ENCODE peak calls at places on chromosome 16, in six cellular contexts. H, O, V, C, W and E are unnamed samples.

GRCh38 chr16:68972720-68973119 is 129.4 kb downstream of the TANGO6 start:
- DNase-seq in H (peak; percentile 79), O (peak; percentile 59), V (no peak), C (no peak), W (peak; percentile 17), E (no peak)

GRCh38 chr16:79891458-79891857 is 290.9 kb upstream of the MAF start:
- DNase-seq in H (no peak), O (no peak), V (no peak), C (no peak), W (no peak), E (no peak)

GRCh38 chr16:30369091-30369937 is 980 bp downstream of the TBC1D10B start:
- DNase-seq in H (no peak), O (no peak), V (peak; percentile 88), C (peak; percentile 19), W (no peak), E (peak; percentile 23)

GRCh38 chr16:64659863-64660262 is 462.0 kb downstream of the CDH11 start:
- DNase-seq in H (no peak), O (no peak), V (no peak), C (no peak), W (no peak), E (no peak)

GRCh38 chr16:88063201-88063773 is 112.1 kb downstream of the BANP start:
- DNase-seq in H (peak; percentile 82), O (peak; percentile 38), V (peak; percentile 82), C (no peak), W (no peak), E (no peak)

GRCh38 chr16:48318630-48319029 is 66.6 kb downstream of the SIAH1 start:
- DNase-seq in H (peak; percentile 62), O (no peak), V (no peak), C (peak; percentile 81), W (peak; percentile 10), E (peak; percentile 62)

GRCh38 chr16:66459878-66460277 is 32.8 kb downstream of the BEAN1 start:
- DNase-seq in H (no peak), O (no peak), V (no peak), C (no peak), W (no peak), E (no peak)

GRCh38 chr16:5010576-5011329 is 23.0 kb downstream of the NAGPA start:
- DNase-seq in H (no peak), O (no peak), V (no peak), C (no peak), W (no peak), E (no peak)

GRCh38 chr16:4783251-4783950 is 4.7 kb downstream of the SEPTIN12 start:
- DNase-seq in H (no peak), O (no peak), V (no peak), C (no peak), W (no peak), E (no peak)

GRCh38 chr16:85448557-85449194 is 164.4 kb upstream of the GSE1 start:
- DNase-seq in H (no peak), O (no peak), V (no peak), C (peak; percentile 69), W (peak; percentile 71), E (no peak)

GRCh38 chr16:10808218-10808617 is 10.4 kb downstream of the TVP23A start:
- DNase-seq in H (no peak), O (no peak), V (no peak), C (no peak), W (no peak), E (no peak)

GRCh38 chr16:10809706-10810105 is 8.9 kb downstream of the TVP23A start:
- DNase-seq in H (no peak), O (no peak), V (no peak), C (no peak), W (no peak), E (no peak)

GRCh38 chr16:10808850-10809249 is 9.7 kb downstream of the TVP23A start:
- DNase-seq in H (no peak), O (no peak), V (no peak), C (no peak), W (no peak), E (no peak)

GRCh38 chr16:10805362-10805761 is 13.2 kb downstream of the TVP23A start:
- DNase-seq in H (no peak), O (no peak), V (no peak), C (no peak), W (no peak), E (no peak)

GRCh38 chr16:10806698-10807097 is 11.9 kb downstream of the TVP23A start:
- DNase-seq in H (no peak), O (no peak), V (no peak), C (no peak), W (no peak), E (no peak)
- H3K4me1 ChIP-seq in H (no peaks in the 10 kb centered on the region), O (no peaks in the 10 kb centered on the region), V (no peaks in the 10 kb centered on the region), C (no peaks in the 10 kb centered on the region), W (no peaks in the 10 kb centered on the region), E (no peaks in the 10 kb centered on the region)

GRCh38 chr16:86901483-86901882 is 323.1 kb downstream of the FOXL1 start:
- DNase-seq in H (peak; percentile 17), O (no peak), V (no peak), C (no peak), W (no peak), E (no peak)
- H3K4me1 ChIP-seq in H (peaks cover 21% of the 10 kb centered on the region), O (no peaks in the 10 kb centered on the region), V (no peaks in the 10 kb centered on the region), C (no peaks in the 10 kb centered on the region), W (no peaks in the 10 kb centered on the region), E (no peaks in the 10 kb centered on the region)

GRCh38 chr16:54052271-54052670 is 234.3 kb downstream of the IRX3 start:
- DNase-seq in H (no peak), O (no peak), V (no peak), C (no peak), W (no peak), E (no peak)

GRCh38 chr16:54055864-54056263 is 230.7 kb downstream of the IRX3 start:
- DNase-seq in H (no peak), O (no peak), V (no peak), C (no peak), W (no peak), E (no peak)

GRCh38 chr16:54055191-54055590 is 231.4 kb downstream of the IRX3 start:
- DNase-seq in H (no peak), O (no peak), V (no peak), C (no peak), W (no peak), E (no peak)

GRCh38 chr16:54051821-54052220 is 234.8 kb downstream of the IRX3 start:
- DNase-seq in H (no peak), O (no peak), V (no peak), C (no peak), W (no peak), E (no peak)

GRCh38 chr16:54054237-54054780 is 232.3 kb downstream of the IRX3 start:
- DNase-seq in H (no peak), O (no peak), V (no peak), C (no peak), W (no peak), E (no peak)
- H3K4me1 ChIP-seq in H (peaks cover 17% of the 10 kb centered on the region), O (no peaks in the 10 kb centered on the region), V (no peaks in the 10 kb centered on the region), C (no peaks in the 10 kb centered on the region), W (no peaks in the 10 kb centered on the region), E (no peaks in the 10 kb centered on the region)

GRCh38 chr16:73793286-73793685 is 503.3 kb upstream of the PSMD7 start:
- DNase-seq in H (no peak), O (no peak), V (no peak), C (no peak), W (no peak), E (no peak)

GRCh38 chr16:73797115-73797514 is 499.5 kb upstream of the PSMD7 start:
- DNase-seq in H (no peak), O (no peak), V (no peak), C (no peak), W (no peak), E (no peak)

GRCh38 chr16:73792199-73793108 is 504.2 kb upstream of the PSMD7 start:
- DNase-seq in H (no peak), O (no peak), V (no peak), C (no peak), W (no peak), E (no peak)

DNA sequence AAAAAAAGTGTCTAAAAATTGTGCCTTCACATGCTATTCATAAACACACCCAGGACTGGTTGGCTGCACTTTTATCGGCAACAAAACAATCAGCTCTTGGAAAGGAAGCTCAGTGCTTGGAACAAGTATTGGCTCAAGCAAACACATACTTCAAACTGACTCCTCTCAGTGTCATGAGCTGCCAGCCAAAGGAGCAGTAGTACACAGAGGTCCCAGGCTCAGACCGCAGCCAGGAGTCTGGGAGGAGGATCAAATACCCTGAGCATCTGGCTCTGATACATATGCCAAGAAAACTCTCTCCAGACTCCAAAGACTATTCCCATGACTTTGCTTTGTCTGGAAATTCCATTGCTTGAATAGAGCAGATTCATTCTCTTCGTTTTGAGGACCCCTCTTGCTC is 501.7 kb upstream of the PSMD7 start:
- DNase-seq in H (no peak), O (no peak), V (no peak), C (no peak), W (no peak), E (peak; percentile 5)
- H3K4me1 ChIP-seq in H (peaks cover 6% of the 10 kb centered on the region), O (no peaks in the 10 kb centered on the region), V (no peaks in the 10 kb centered on the region), C (no peaks in the 10 kb centered on the region), W (no peaks in the 10 kb centered on the region), E (no peaks in the 10 kb centered on the region)

GRCh38 chr16:1125471-1125870 is 27.4 kb upstream of the CACNA1H start:
- DNase-seq in H (peak; percentile 47), O (no peak), V (no peak), C (peak; percentile 37), W (peak; percentile 14), E (no peak)
- H3K4me1 ChIP-seq in H (peaks cover 9% of the 10 kb centered on the region), O (no peaks in the 10 kb centered on the region), V (no peaks in the 10 kb centered on the region), C (no peaks in the 10 kb centered on the region), W (no peaks in the 10 kb centered on the region), E (no peaks in the 10 kb centered on the region)

GRCh38 chr16:89456412-89456811 is 33.9 kb downstream of the ANKRD11 start:
- DNase-seq in H (no peak), O (no peak), V (no peak), C (no peak), W (no peak), E (no peak)
- H3K4me1 ChIP-seq in H (no peaks in the 10 kb centered on the region), O (peaks cover 19% of the 10 kb centered on the region), V (peaks cover 9% of the 10 kb centered on the region), C (peaks cover 50% of the 10 kb centered on the region), W (peaks cover 42% of the 10 kb centered on the region), E (peaks cover 35% of the 10 kb centered on the region)

GRCh38 chr16:46753015-46753414 is 4.9 kb upstream of the MYLK3 start:
- DNase-seq in H (no peak), O (no peak), V (no peak), C (no peak), W (no peak), E (no peak)
- H3K4me1 ChIP-seq in H (peaks cover 82% of the 10 kb centered on the region), O (peaks cover 9% of the 10 kb centered on the region), V (no peaks in the 10 kb centered on the region), C (no peaks in the 10 kb centered on the region), W (no peaks in the 10 kb centered on the region), E (no peaks in the 10 kb centered on the region)

GRCh38 chr16:75424096-75424762 is 9.1 kb downstream of the CFDP1 start:
- DNase-seq in H (peak; percentile 6), O (no peak), V (no peak), C (no peak), W (no peak), E (no peak)
- H3K4me1 ChIP-seq in H (peaks cover 5% of the 10 kb centered on the region), O (peaks cover 27% of the 10 kb centered on the region), V (peaks cover 10% of the 10 kb centered on the region), C (peaks cover 8% of the 10 kb centered on the region), W (peaks cover 13% of the 10 kb centered on the region), E (peaks cover 11% of the 10 kb centered on the region)

GRCh38 chr16:57107324-57107922 is 15.0 kb downstream of the CPNE2 start:
- DNase-seq in H (peak; percentile 10), O (no peak), V (no peak), C (no peak), W (no peak), E (no peak)
- H3K4me1 ChIP-seq in H (peaks cover 9% of the 10 kb centered on the region), O (peaks cover 4% of the 10 kb centered on the region), V (peaks cover 4% of the 10 kb centered on the region), C (peaks cover 5% of the 10 kb centered on the region), W (peaks cover 12% of the 10 kb centered on the region), E (no peaks in the 10 kb centered on the region)